ENCODE peak calls at places on chromosomes 4 and X, in six cellular contexts. S is suprapubic skin; Z is AG04450; V is Caco-2; D is CD8-positive, alpha-beta T cell; M is RWPE1. N is an unnamed sample.

GRCh38 chr4:127604949-127605709 is 27.6 kb upstream of the INTU start:
- DNase-seq in S (no peak), V (no peak), D (no peak), Z (no peak), M (peak), N (no peak)

GRCh38 chr4:73620115-73620792 is at the start of gene RASSF6:
- DNase-seq in D (no peak), S (no peak), V (peak), M (peak), Z (no peak), N (no peak)

GRCh38 chrX:120769576-120770341 is 105.9 kb downstream of the CT47B1 start:
- DNase-seq in S (no peak), D (no peak), Z (no peak), M (peak), V (no peak), N (no peak)

GRCh38 chrX:49754238-49754857 is 58.6 kb upstream of the PAGE1 start:
- DNase-seq in M (peak), V (no peak), D (peak), S (no peak), Z (peak), N (no peak)

GRCh38 chr4:6200011-6200921 is at the start of gene JAKMIP1:
- DNase-seq in M (peak), V (peak), D (peak), Z (peak), S (no peak), N (peak)

GRCh38 chr4:154560824-154561231 is 2.0 kb upstream of the FGB start:
- DNase-seq in V (no peak), M (peak), S (no peak), Z (no peak), D (no peak), N (no peak)

GRCh38 chrX:148133099-148133725 is 152.1 kb downstream of the FMR1NB start:
- DNase-seq in M (no peak), S (no peak), Z (no peak), V (no peak), D (no peak), N (no peak)

GRCh38 chrX:74371823-74372222 is 49.5 kb upstream of the SLC16A2 start:
- DNase-seq in Z (no peak), M (no peak), D (no peak), S (no peak), V (no peak), N (no peak)

GRCh38 chr4:88802585-88803285 is 105.1 kb upstream of the NAP1L5 start:
- DNase-seq in S (no peak), M (no peak), Z (no peak), V (no peak), D (no peak), N (no peak)

GRCh38 chr4:69888336-69888735 is 28.4 kb upstream of the SULT1E1 start:
- DNase-seq in S (no peak), V (no peak), M (no peak), D (no peak), Z (no peak), N (no peak)

GRCh38 chr4:5989236-5990225 is 28.7 kb downstream of the C4orf50 start:
- DNase-seq in D (no peak), V (peak), M (no peak), S (peak), Z (no peak), N (no peak)

GRCh38 chr4:151955721-151956340 is 195.0 kb upstream of the GATB start:
- DNase-seq in S (no peak), V (no peak), Z (peak), D (no peak), M (no peak), N (no peak)

GRCh38 chr4:94406668-94407437 is 44.9 kb upstream of the PDLIM5 start:
- DNase-seq in D (peak), Z (peak), M (peak), S (peak), V (peak), N (no peak)

GRCh38 chr4:12576409-12576808 is 907.7 kb downstream of the RAB28 start:
- DNase-seq in Z (no peak), M (no peak), D (no peak), V (no peak), S (no peak), N (no peak)

GRCh38 chrX:72269671-72270251 is 7.3 kb downstream of the RPS4X start:
- DNase-seq in V (no peak), M (no peak), Z (no peak), D (no peak), S (no peak), N (no peak)

GRCh38 chr4:113846433-113846832 is 84.9 kb upstream of the CAMK2D start:
- DNase-seq in Z (no peak), M (no peak), V (no peak), S (no peak), D (no peak), N (no peak)

GRCh38 chr4:112279882-112280315 is 5.8 kb downstream of the TIFA start:
- DNase-seq in D (no peak), S (no peak), Z (no peak), V (no peak), M (no peak), N (no peak)

GRCh38 chr4:56129431-56129861 is 180.7 kb downstream of the CEP135 start:
- DNase-seq in M (peak), V (peak), Z (no peak), S (no peak), D (no peak), N (no peak)

GRCh38 chr4:179114615-179115014 is 1672.4 kb upstream of the AGA start:
- DNase-seq in Z (no peak), D (no peak), M (no peak), V (no peak), S (no peak), N (no peak)

GRCh38 chrX:129653985-129654651 is 638 bp downstream of the APLN start:
- DNase-seq in M (no peak), D (no peak), V (no peak), Z (no peak), S (no peak), N (no peak)

GRCh38 chr4:37767546-37767945 is 58.9 kb upstream of the PGM2 start:
- DNase-seq in V (no peak), M (peak), S (peak), Z (no peak), D (no peak), N (no peak)

GRCh38 chr4:108168672-108169562 is at the start of gene LEF1:
- DNase-seq in Z (no peak), M (no peak), D (peak), S (no peak), V (peak), N (peak)

GRCh38 chrX:56766554-56767412 is 37.7 kb downstream of the NBDY start:
- DNase-seq in D (no peak), Z (no peak), M (no peak), S (no peak), V (no peak), N (peak)

GRCh38 chrX:151762802-151763201 is 28.3 kb downstream of the CNGA2 start:
- DNase-seq in M (no peak), Z (no peak), V (no peak), D (no peak), S (no peak), N (peak)

GRCh38 chr4:126582737-126583136 is 1050.0 kb upstream of the INTU start:
- DNase-seq in Z (no peak), M (no peak), D (no peak), S (no peak), V (no peak), N (no peak)

GRCh38 chr4:160652790-160653189 is 1511.0 kb downstream of the FSTL5 start:
- DNase-seq in Z (no peak), M (no peak), V (no peak), D (no peak), S (no peak), N (no peak)

GRCh38 chr4:2286904-2287593 is 25.1 kb upstream of the MXD4 start:
- DNase-seq in M (no peak), V (peak), S (peak), Z (no peak), D (no peak), N (peak)

DNA sequence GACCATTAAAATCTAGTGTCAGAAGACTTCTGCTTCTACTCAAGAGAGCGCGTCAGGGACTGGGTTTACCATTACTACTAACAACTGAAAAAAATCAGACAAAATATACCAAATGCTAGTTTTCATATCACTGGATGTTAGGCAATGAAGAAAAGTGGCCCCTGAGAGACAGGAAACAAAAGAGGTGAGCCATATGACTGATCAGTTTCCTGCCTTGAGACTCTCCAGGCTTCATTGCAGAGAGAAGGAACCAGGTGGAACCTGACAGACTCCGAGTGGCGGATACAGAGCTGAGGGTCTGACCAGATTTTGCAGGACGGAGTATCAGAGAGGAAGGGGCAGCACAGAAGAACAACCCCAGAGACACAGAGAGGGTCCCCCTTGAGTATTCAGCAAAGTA is 86.3 kb downstream of the C4orf51 start:
- DNase-seq in M (no peak), D (no peak), V (no peak), S (no peak), Z (no peak), N (no peak)
- TF ChIP-seq CTCF in M (no peak), D (no peak), V (no peak), S (no peak), Z (no peak), N (no peak)

GRCh38 chr4:121995790-121996537 is 44.1 kb upstream of the TRPC3 start:
- DNase-seq in D (no peak), S (no peak), Z (no peak), M (no peak), V (no peak), N (no peak)
- TF ChIP-seq CTCF in D (no peak), S (no peak), Z (no peak), M (no peak), V (no peak), N (no peak)

DNA sequence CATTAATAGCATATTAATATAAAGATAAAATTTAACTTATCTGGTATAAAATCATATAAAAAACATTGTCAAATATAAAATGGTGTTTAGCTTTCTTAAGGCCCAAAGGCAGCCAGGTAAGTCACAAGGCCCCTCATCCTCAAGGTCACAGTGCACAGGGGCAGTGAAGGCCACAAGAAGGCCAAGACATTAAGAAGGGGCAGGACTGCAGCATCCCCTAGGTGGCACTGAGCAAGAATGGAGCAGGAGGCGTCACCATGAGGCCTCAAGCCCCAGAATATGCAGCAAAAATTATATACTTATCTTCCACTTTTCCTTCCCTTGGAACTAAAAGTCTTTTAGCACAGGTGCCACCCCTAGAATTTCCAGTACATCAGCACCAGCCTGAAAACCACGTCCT is 49.5 kb upstream of the MAGEA8 start:
- DNase-seq in S (no peak), Z (no peak), D (no peak), M (no peak), V (no peak), N (no peak)
- TF ChIP-seq CTCF in S (no peak), Z (no peak), D (no peak), M (no peak), V (no peak), N (no peak)

GRCh38 chr4:182089326-182089725 is 153.9 kb upstream of the TENM3 start:
- DNase-seq in V (no peak), M (no peak), Z (no peak), D (no peak), S (no peak), N (no peak)
- TF ChIP-seq CTCF in V (peak), M (no peak), Z (no peak), D (no peak), S (no peak), N (peak)

GRCh38 chrX:30657542-30658238 is 4.5 kb downstream of the GK start:
- DNase-seq in S (no peak), M (no peak), V (no peak), D (no peak), Z (no peak), N (no peak)
- TF ChIP-seq CTCF in S (no peak), M (no peak), V (no peak), D (no peak), Z (no peak), N (no peak)